ENCODE peak calls at places on chromosomes 16 and 17, in eight cellular contexts. P is suprapubic skin, Q is ovary, S is stomach, A is sigmoid colon, J is prostate gland, E is upper lobe of left lung, G is heart left ventricle. O is an unnamed sample.

GRCh38 chr16:1941162-1941923 is 1.7 kb downstream of the MSRB1 start:
- DNase-seq in J (no peak), P (no peak), G (no peak), Q (no peak), S (no peak), E (no peak), A (no peak), O (no peak)

GRCh38 chr16:66923247-66923851 is 2.0 kb downstream of the RRAD start:
- DNase-seq in E (peak), Q (peak), S (no peak), P (no peak), G (no peak), J (no peak), A (peak), O (no peak)

GRCh38 chr16:1990336-1991134 is 765 bp downstream of the SYNGR3 start:
- DNase-seq in Q (peak), G (no peak), S (peak), E (peak), J (no peak), A (no peak), P (no peak), O (no peak)

GRCh38 chr17:16997514-16998429 is 25.9 kb upstream of the TNFRSF13B start:
- DNase-seq in A (peak), P (no peak), S (no peak), E (no peak), Q (no peak), G (peak), J (no peak), O (no peak)

GRCh38 chr16:76946879-76947278 is 244.1 kb upstream of the MON1B start:
- DNase-seq in A (no peak), Q (no peak), E (no peak), P (no peak), J (peak), G (no peak), S (no peak), O (no peak)

GRCh38 chr17:83189673-83190385 is 110.4 kb downstream of the METRNL start:
- DNase-seq in A (peak), Q (peak), G (peak), E (peak), P (peak), J (peak), S (peak), O (no peak)

GRCh38 chr16:58418601-58419000 is 26.3 kb downstream of the GINS3 start:
- DNase-seq in S (no peak), E (no peak), G (peak), J (no peak), A (no peak), Q (no peak), P (no peak), O (no peak)

GRCh38 chr17:34720760-34721159 is 141.4 kb downstream of the TMEM132E start:
- DNase-seq in J (no peak), E (no peak), A (no peak), G (no peak), S (no peak), Q (no peak), P (no peak), O (no peak)

GRCh38 chr17:71330099-71330375 is 790.8 kb upstream of the SOX9 start:
- DNase-seq in Q (no peak), A (no peak), S (no peak), J (no peak), E (no peak), G (no peak), P (no peak), O (no peak)

GRCh38 chr16:58026139-58026704 is 668 bp downstream of the MMP15 start:
- DNase-seq in Q (peak), P (no peak), J (peak), A (peak), E (peak), S (peak), G (peak), O (no peak)

GRCh38 chr17:66777689-66778225 is 57.2 kb upstream of the CACNG5 start:
- DNase-seq in J (no peak), A (no peak), E (no peak), G (no peak), Q (no peak), S (no peak), P (peak), O (no peak)

GRCh38 chr16:14337303-14338191 is 266.4 kb downstream of the MRTFB start:
- DNase-seq in J (peak), P (no peak), S (no peak), G (no peak), A (no peak), Q (peak), E (no peak), O (no peak)

GRCh38 chr17:18008496-18009268 is 30.3 kb downstream of the ATPAF2 start:
- DNase-seq in A (no peak), Q (no peak), J (no peak), S (no peak), G (no peak), E (no peak), P (no peak), O (no peak)

DNA sequence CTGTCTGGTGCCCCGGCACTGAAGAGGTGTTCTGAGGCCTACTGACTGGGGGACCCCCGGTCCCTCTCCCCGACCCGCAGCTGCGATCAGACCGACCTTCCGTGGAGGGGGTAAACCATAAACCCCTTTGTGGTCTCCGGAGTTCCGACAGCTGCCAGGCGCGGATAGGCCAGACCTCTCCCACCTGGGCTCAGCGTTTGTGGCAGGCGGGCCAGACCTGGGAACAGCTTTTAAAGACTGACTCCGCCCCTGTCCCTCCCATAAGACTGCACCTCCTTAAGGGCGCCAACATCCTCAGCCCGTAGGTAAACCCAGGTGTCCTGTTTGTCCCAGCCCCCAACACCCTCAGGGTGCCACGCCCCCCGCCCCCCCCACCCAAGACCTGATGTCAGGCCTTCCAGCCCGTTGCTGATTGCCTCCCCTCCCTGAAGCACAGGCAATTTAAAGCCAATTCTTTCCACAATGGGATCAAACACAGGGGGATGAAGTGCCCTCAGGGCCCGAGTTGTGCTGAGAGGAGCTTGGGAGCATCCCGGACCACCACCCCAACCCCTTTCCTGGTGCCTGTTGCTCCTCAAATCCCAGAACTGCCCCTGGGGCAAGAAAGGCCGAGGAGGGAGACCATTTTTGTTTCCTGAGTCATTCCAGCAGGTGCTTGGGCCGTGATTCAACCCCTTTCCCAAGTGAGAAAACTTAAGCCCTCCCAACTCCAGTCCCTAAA is at the start of gene SOX15:
- DNase-seq in G (no peak), Q (no peak), S (no peak), A (no peak), E (peak), P (no peak), J (peak), O (no peak)
- TF ChIP-seq POLR2A in G (no peak), Q (no peak), S (no peak), A (no peak), E (no peak), P (peak), J (peak), O (peak)

DNA sequence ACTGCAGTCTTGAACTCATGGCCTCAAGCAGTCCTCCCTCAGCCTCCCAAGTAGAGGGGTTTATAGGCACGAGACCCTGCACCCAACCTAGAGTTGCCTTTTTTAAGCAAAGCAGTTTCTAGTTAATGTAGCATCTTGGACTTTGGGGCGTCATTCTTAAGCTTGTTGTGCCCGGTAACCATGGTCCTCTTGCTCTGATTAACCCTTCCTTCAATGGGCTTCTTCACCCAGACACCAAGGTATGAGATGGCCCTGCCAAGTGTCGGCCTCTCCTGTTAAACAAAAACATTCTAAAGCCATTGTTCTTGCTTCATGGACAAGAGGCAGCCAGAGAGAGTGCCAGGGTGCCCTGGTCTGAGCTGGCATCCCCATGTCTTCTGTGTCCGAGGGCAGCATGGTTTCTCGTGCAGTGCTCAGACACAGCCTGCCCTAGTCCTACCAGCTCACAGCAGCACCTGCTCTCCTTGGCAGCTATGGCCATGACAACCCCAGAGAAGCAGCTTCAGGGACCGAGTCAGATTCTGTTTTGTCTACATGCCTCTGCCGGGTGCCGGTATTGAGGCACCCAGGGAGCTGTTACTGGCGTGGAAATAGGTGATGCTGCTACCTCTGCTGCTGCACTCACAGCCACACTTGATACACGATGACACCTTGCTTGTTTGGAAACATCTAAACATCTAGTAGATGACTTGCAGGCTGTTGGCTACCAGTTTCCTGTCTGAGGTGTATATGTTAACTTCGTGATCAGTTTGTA is 3.3 kb downstream of the RPL13 start:
- DNase-seq in A (no peak), P (no peak), Q (no peak), S (no peak), G (no peak), E (no peak), J (no peak), O (no peak)
- TF ChIP-seq POLR2A in A (no peak), P (no peak), Q (no peak), S (no peak), G (no peak), E (no peak), J (no peak), O (no peak)

GRCh38 chr17:79777844-79778503 is at the start of gene CBX2:
- DNase-seq in J (peak), E (peak), Q (peak), A (peak), P (peak), G (peak), S (peak), O (no peak)
- TF ChIP-seq POLR2A in J (no peak), E (no peak), Q (no peak), A (no peak), P (no peak), G (no peak), S (no peak), O (no peak)

DNA sequence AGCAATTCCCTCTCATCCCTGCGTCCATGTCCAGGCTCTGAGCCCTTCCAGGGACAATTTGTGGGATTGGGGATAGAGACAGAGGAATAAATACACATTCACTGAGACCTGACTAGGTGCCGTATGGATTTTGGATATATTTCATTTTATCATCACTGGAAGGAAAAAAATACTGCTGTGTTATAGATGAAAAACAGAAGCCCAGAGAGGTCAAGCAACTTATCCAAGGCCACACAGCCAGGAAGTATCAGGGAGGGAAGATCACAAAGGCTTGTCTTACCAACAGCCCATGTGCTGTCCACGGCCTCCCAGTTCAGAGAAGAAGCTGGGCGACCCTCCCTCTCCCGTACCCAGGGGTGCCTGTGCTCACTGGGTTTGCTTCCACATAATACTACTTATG is 6.1 kb upstream of the HAP1 start:
- DNase-seq in P (no peak), Q (no peak), G (no peak), A (no peak), E (no peak), J (no peak), S (no peak), O (no peak)
- TF ChIP-seq POLR2A in P (no peak), Q (no peak), G (no peak), A (no peak), E (no peak), J (no peak), S (no peak), O (no peak)

GRCh38 chr16:29805232-29806095 is 865 bp upstream of the MAZ start:
- DNase-seq in J (peak), E (peak), G (peak), Q (peak), S (peak), A (peak), P (peak), O (peak)

GRCh38 chr16:29808219-29808900 is 2.0 kb downstream of the MAZ start:
- DNase-seq in A (no peak), S (no peak), E (peak), G (no peak), J (no peak), P (no peak), Q (peak), O (no peak)

GRCh38 chr16:29807426-29808218 is 1.3 kb downstream of the MAZ start:
- DNase-seq in A (peak), J (peak), S (peak), G (peak), Q (peak), P (peak), E (peak), O (no peak)

GRCh38 chr16:29806096-29806579 is at the start of gene MAZ:
- DNase-seq in E (peak), G (no peak), A (no peak), Q (no peak), P (no peak), S (no peak), J (no peak), O (no peak)

GRCh38 chr16:29806641-29807425 is 504 bp downstream of the MAZ start:
- DNase-seq in E (peak), G (peak), S (peak), J (peak), Q (peak), P (peak), A (peak), O (no peak)
- TF ChIP-seq POLR2A in E (no peak), G (no peak), S (no peak), J (no peak), Q (no peak), P (no peak), A (no peak), O (no peak)

GRCh38 chr17:81508639-81509047 is 4.0 kb downstream of the ACTG1 start:
- DNase-seq in J (no peak), G (no peak), E (no peak), A (peak), S (no peak), P (no peak), Q (no peak), O (no peak)
- TF ChIP-seq POLR2A in J (no peak), G (no peak), E (no peak), A (no peak), S (no peak), P (no peak), Q (no peak), O (no peak)